ENCODE peak calls at places on chromosome 2, in nine cellular contexts. O is A549, C is GM23338, Z is SK-N-SH, L is HCT116, B is GM12878, K is Panc1, P is K562, H is HepG2. X is an unnamed sample.

GRCh38 chr2:72078773-72079172 is 68.9 kb downstream of the CYP26B1 start:
- DNase-seq in C (no peak), L (no peak), O (no peak), B (no peak), K (no peak), Z (no peak), H (no peak), P (no peak), X (no peak)

GRCh38 chr2:72841462-72842125 is 15.8 kb upstream of the EXOC6B start:
- DNase-seq in L (no peak), B (no peak), O (no peak), P (no peak), Z (no peak), H (peak; percentile 22), C (no peak), K (no peak), X (no peak)

GRCh38 chr2:237712477-237713377 is 85.3 kb downstream of the LRRFIP1 start:
- DNase-seq in B (no peak), O (no peak), P (no peak), Z (no peak), K (no peak), L (no peak), H (no peak), C (no peak), X (no peak)

GRCh38 chr2:85796549-85797262 is 42.9 kb downstream of the ATOH8 start:
- DNase-seq in K (no peak), Z (peak; percentile 37), P (no peak), C (no peak), H (no peak), L (no peak), B (no peak), O (no peak), X (no peak)

GRCh38 chr2:216497808-216498366 is 757 bp upstream of the RPL37A start:
- DNase-seq in H (no peak), K (no peak), L (no peak), Z (no peak), P (peak; percentile 31), O (no peak), C (no peak), B (no peak), X (no peak)

GRCh38 chr2:180012523-180012922 is 5.4 kb upstream of the CWC22 start:
- DNase-seq in L (no peak), B (no peak), P (no peak), C (no peak), O (peak; percentile 16), Z (no peak), H (peak; percentile 23), K (no peak), X (peak; percentile 14)

GRCh38 chr2:26464390-26465265 is 13.3 kb downstream of the OTOF start:
- DNase-seq in B (no peak), C (no peak), Z (peak; percentile 26), H (no peak), K (no peak), P (no peak), L (no peak), O (no peak), X (no peak)

GRCh38 chr2:10188211-10188610 is 65.7 kb downstream of the RRM2 start:
- DNase-seq in C (peak; percentile 42), O (peak; percentile 77), L (peak; percentile 35), Z (peak; percentile 72), P (peak; percentile 65), H (peak; percentile 78), B (no peak), K (no peak), X (no peak)

GRCh38 chr2:112155331-112156151 is 17.4 kb downstream of the FBLN7 start:
- DNase-seq in H (no peak), C (no peak), Z (no peak), L (no peak), K (no peak), B (no peak), O (no peak), P (no peak), X (no peak)

GRCh38 chr2:146986161-146986560 is 858.7 kb upstream of the ACVR2A start:
- DNase-seq in H (no peak), B (peak; percentile 23), P (no peak), K (no peak), L (no peak), C (no peak), O (no peak), Z (no peak), X (no peak)

GRCh38 chr2:206800501-206801416 is 35.4 kb downstream of the FASTKD2 start:
- DNase-seq in H (peak; percentile 65), Z (peak; percentile 52), C (peak; percentile 89), B (no peak), K (peak; percentile 67), L (peak; percentile 47), O (peak; percentile 72), P (peak; percentile 28), X (peak; percentile 20)

GRCh38 chr2:205358351-205358815 is 323.9 kb upstream of the NRP2 start:
- DNase-seq in L (no peak), O (no peak), P (no peak), C (peak; percentile 81), Z (no peak), K (no peak), B (no peak), H (no peak), X (no peak)

GRCh38 chr2:240060977-240061591 is 7.8 kb upstream of the OR6B3 start:
- DNase-seq in O (peak; percentile 59), K (peak; percentile 22), B (no peak), L (peak; percentile 54), H (peak; percentile 57), Z (peak; percentile 63), C (peak; percentile 69), P (peak; percentile 17), X (peak; percentile 40)
- TF ChIP-seq REST in O (no peak), K (no peak), B (no peak), L (no peak), H (no peak), Z (no peak), C (no peak), P (no peak), X (no peak)

DNA sequence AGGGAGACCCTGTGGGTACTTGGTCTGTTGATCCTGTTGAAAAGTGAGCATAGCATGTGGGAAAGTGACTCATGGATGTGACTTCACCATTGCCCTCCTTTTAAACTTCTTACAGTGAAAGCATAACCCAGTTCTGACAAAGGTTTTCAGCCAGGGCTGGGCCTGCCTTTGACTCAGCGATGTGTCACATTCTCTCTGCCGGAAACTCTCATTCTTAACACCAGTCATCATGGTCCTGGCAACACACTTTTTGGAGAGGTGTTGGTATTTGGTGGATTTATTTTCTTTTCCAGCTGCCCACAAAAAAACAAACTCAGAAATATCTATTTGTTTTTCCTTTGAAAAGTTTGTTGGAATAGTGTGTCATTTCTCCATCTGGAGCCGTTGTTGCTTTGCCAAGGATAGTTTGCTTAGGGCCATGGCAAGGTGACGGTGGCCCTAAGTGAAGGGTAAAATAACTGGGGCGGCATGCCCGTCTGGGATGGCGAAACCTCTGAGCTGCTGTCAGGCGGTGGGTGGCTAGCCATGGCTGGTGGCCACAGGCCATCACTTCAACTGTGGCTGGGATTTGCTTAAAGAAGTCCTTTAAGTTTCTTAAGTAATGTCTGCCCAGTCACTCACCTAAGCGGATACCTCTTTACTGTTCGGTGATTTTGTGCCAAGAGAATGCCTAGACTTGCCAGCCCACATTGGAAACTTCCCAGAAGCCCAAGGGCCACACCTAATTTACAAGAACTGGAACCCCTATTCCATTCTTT is 123.3 kb downstream of the LTBP1 start:
- DNase-seq in O (peak; percentile 97), C (no peak), Z (no peak), L (peak; percentile 91), K (peak; percentile 99), H (peak; percentile 48), B (no peak), P (peak; percentile 39), X (no peak)
- TF ChIP-seq REST in O (no peak), C (no peak), Z (peak; percentile 75), L (no peak), K (no peak), H (no peak), B (no peak), P (no peak), X (no peak)

DNA sequence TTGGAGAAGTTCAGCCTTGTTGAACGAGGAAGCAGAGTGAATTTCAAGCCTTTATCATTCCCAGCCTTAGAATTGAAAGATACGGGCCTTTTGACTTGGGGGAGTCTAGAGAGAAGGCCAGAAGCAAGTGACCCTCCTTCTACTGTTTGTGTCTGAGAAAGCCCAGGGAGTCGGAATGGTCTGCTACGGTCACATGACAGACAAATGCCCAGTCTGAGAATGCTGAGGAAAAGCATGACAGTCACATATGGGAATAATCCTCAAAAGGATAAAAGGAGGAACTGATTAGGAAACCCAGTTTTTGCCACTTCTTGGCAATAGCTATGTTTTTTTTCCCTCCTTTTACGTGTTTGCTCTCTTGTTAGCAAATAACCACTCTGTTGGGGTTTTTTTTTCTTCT is 38.1 kb upstream of the HNRNPA3 start:
- DNase-seq in Z (no peak), O (no peak), L (no peak), H (no peak), B (no peak), K (no peak), P (no peak), C (no peak), X (no peak)
- TF ChIP-seq REST in Z (no peak), O (no peak), L (no peak), H (no peak), B (no peak), K (no peak), P (no peak), C (no peak), X (no peak)

DNA sequence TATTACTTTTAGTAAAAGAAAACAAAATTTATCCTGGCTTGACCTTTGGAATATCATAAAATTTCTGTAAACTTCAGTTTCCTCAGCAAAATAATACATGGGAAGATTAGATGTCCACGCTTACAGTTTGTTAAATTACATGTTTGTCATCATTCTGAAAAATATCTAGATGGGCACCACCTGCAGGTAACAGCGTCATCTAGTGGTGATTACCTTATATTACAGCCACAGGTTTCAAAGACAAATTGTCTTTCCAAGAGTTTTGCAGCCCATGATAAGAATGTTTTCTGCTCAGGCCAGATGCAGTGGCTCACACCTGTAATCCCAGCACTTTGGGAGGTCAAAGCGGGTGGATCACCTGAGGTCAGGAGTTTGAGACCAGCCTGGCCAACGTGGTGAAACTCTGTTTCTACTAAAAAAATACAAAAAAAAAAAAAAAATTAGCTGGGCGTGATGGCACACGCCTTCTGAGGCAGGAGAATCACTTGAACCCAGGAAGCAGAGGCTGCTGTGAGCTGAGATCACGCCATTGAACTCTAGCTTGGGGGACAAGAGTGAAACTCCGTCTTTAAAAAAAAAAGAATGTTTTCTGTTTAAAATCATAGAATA is 96.3 kb upstream of the RASGRP3 start:
- DNase-seq in L (peak; percentile 18), K (no peak), C (peak; percentile 73), Z (no peak), B (no peak), H (no peak), P (peak; percentile 41), O (peak; percentile 36), X (no peak)
- TF ChIP-seq REST in L (no peak), K (no peak), C (no peak), Z (no peak), B (no peak), H (no peak), P (no peak), O (no peak), X (no peak)